ENCODE peak calls at places on chromosomes 6 and 20, in five cellular contexts. U is left ventricle myocardium inferior, A is lung, C is osteocyte, Q is stomach. F is an unnamed sample.

GRCh38 chr6:148448371-148449010 is 105.9 kb downstream of the SASH1 start:
- DNase-seq in U (no peak), A (no peak), C (no peak), Q (no peak), F (no peak)

GRCh38 chr20:37297066-37297736 is 7.7 kb downstream of the MANBAL start:
- DNase-seq in U (no peak), A (no peak), C (no peak), Q (no peak), F (no peak)

GRCh38 chr6:158213925-158214674 is 46.0 kb downstream of the GTF2H5 start:
- DNase-seq in U (peak; percentile 47), A (peak; percentile 63), C (no peak), Q (peak; percentile 68), F (no peak)

GRCh38 chr6:83176256-83176655 is 16.8 kb downstream of the PGM3 start:
- DNase-seq in U (no peak), A (no peak), C (no peak), Q (no peak), F (no peak)

GRCh38 chr6:160831751-160832150 is 129.7 kb downstream of the PLG start:
- DNase-seq in U (no peak), A (no peak), C (no peak), Q (no peak), F (no peak)

GRCh38 chr20:21167261-21167660 is 41.4 kb downstream of the KIZ start:
- DNase-seq in U (no peak), A (no peak), C (no peak), Q (no peak), F (no peak)

GRCh38 chr6:157521665-157522335 is 140.8 kb downstream of the ZDHHC14 start:
- DNase-seq in U (no peak), A (no peak), C (no peak), Q (no peak), F (no peak)

GRCh38 chr6:21594427-21595264 is 1.1 kb downstream of the SOX4 start:
- DNase-seq in U (peak; percentile 65), A (peak; percentile 61), C (no peak), Q (peak; percentile 59), F (peak; percentile 55)

GRCh38 chr6:35640017-35640664 is 48.6 kb downstream of the FKBP5 start:
- DNase-seq in U (no peak), A (no peak), C (no peak), Q (no peak), F (no peak)

GRCh38 chr6:161264181-161264580 is 9.7 kb downstream of the AGPAT4 start:
- DNase-seq in U (no peak), A (no peak), C (no peak), Q (no peak), F (no peak)

GRCh38 chr20:33992923-33993799 is 550 bp upstream of the RALY start:
- DNase-seq in U (peak; percentile 99), A (peak; percentile 99), C (peak; percentile 100), Q (peak; percentile 100), F (peak; percentile 100)

GRCh38 chr20:31595654-31596411 is 9.3 kb upstream of the ID1 start:
- DNase-seq in U (peak; percentile 89), A (peak; percentile 75), C (peak; percentile 95), Q (peak; percentile 65), F (no peak)

GRCh38 chr6:10534418-10534760 is 13.2 kb downstream of the GCNT2 start:
- DNase-seq in U (no peak), A (no peak), C (no peak), Q (no peak), F (no peak)

GRCh38 chr20:13430346-13431002 is 208.3 kb downstream of the TASP1 start:
- DNase-seq in U (no peak), A (no peak), C (no peak), Q (no peak), F (no peak)

GRCh38 chr6:35363293-35363750 is 21.0 kb downstream of the PPARD start:
- DNase-seq in U (no peak), A (no peak), C (no peak), Q (no peak), F (no peak)

GRCh38 chr20:2135018-2135417 is 33.4 kb downstream of the STK35 start:
- DNase-seq in U (no peak), A (no peak), C (no peak), Q (no peak), F (no peak)

GRCh38 chr20:40678286-40678835 is 10.7 kb downstream of the MAFB start:
- DNase-seq in U (no peak), A (no peak), C (no peak), Q (no peak), F (no peak)

GRCh38 chr6:169424149-169424804 is 170.6 kb upstream of the THBS2 start:
- DNase-seq in U (no peak), A (no peak), C (no peak), Q (no peak), F (no peak)

GRCh38 chr6:141562181-141562800 is 570.4 kb upstream of the GJE1 start:
- DNase-seq in U (peak; percentile 29), A (peak; percentile 32), C (no peak), Q (no peak), F (no peak)

GRCh38 chr6:141303907-141304306 is 828.8 kb upstream of the GJE1 start:
- DNase-seq in U (no peak), A (no peak), C (no peak), Q (no peak), F (no peak)

GRCh38 chr6:42226251-42227143 is 8.8 kb upstream of the MRPS10 start:
- DNase-seq in U (no peak), A (no peak), C (no peak), Q (no peak), F (no peak)

GRCh38 chr6:10237284-10238043 is 177.4 kb downstream of the TFAP2A start:
- DNase-seq in U (no peak), A (no peak), C (no peak), Q (no peak), F (no peak)

GRCh38 chr20:47318596-47319516 is 37.6 kb downstream of the ZMYND8 start:
- DNase-seq in U (peak; percentile 78), A (peak; percentile 91), C (no peak), Q (peak; percentile 85), F (no peak)

GRCh38 chr6:168496932-168497331 is 55.9 kb downstream of the SMOC2 start:
- DNase-seq in U (no peak), A (no peak), C (no peak), Q (no peak), F (no peak)

GRCh38 chr20:34539756-34540155 is 18.8 kb upstream of the MAP1LC3A start:
- DNase-seq in U (no peak), A (no peak), C (no peak), Q (no peak), F (no peak)

GRCh38 chr6:45577836-45578504 is 200.2 kb upstream of the SUPT3H start:
- DNase-seq in U (no peak), A (no peak), C (no peak), Q (no peak), F (no peak)

GRCh38 chr6:36944650-36945049 is 9.9 kb upstream of the PI16 start:
- DNase-seq in U (no peak), A (no peak), C (no peak), Q (no peak), F (no peak)

GRCh38 chr6:150273457-150274309 is 95.1 kb upstream of the IYD start:
- DNase-seq in U (no peak), A (no peak), C (no peak), Q (no peak), F (no peak)

DNA sequence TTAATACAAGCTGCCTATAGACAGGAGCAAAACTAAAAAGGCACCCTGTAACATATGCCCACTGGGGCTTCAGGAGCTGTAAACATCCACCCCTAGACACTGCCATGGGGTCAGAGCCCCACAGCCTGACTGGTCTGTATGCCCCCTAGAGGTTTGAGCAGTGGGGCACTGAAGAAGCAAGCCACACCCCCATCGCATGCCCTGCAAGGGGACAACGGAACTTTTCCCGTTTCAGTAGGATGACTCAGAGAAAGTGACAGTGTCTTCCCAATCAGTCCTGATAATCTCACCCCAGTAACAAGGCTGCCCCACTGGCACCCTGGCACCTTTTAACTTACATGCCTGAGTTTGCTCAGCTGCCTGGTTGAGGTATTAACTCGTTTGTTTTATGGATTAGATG is 35.9 kb downstream of the BEND3 start:
- DNase-seq in U (no peak), A (no peak), C (no peak), Q (no peak), F (no peak)
- TF ChIP-seq CTCF in U (no peak), A (no peak), C (no peak), Q (no peak), F (no peak)

GRCh38 chr20:18904624-18905023 is 91.0 kb downstream of the SCP2D1 start:
- DNase-seq in U (no peak), A (no peak), C (no peak), Q (no peak), F (no peak)
- TF ChIP-seq CTCF in U (peak; percentile 57), A (no peak), C (no peak), Q (no peak), F (no peak)

GRCh38 chr6:154408906-154409500 is 52.4 kb upstream of the IPCEF1 start:
- DNase-seq in U (no peak), A (no peak), C (no peak), Q (no peak), F (no peak)
- TF ChIP-seq CTCF in U (peak; percentile 54), A (no peak), C (peak; percentile 61), Q (no peak), F (no peak)

DNA sequence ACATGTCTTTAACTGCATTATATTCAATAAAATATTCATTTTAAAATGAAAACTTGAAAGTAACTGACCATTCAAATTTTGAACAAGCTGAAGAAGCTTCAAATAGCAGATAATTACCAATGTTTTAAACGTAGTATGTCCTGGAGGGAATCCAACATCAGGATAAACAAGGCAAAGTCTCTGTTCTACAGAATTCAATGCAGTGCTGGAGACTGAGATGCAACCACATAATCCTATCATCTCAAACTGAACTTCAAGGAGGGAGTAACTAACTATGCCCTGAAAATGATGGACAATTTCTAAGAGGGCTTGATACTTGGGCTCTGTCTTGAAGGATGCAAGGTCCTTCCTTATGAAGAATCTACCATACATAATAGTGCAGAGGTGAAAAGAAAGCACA is 100.7 kb downstream of the PRKN start:
- DNase-seq in U (no peak), A (no peak), C (no peak), Q (no peak), F (no peak)
- TF ChIP-seq CTCF in U (no peak), A (no peak), C (no peak), Q (no peak), F (no peak)

GRCh38 chr6:156383059-156383458 is 394.1 kb upstream of the ARID1B start:
- DNase-seq in U (no peak), A (no peak), C (no peak), Q (no peak), F (no peak)

GRCh38 chr6:156379392-156379910 is 397.7 kb upstream of the ARID1B start:
- DNase-seq in U (no peak), A (no peak), C (no peak), Q (no peak), F (no peak)

GRCh38 chr6:156379946-156380707 is 397.1 kb upstream of the ARID1B start:
- DNase-seq in U (no peak), A (no peak), C (no peak), Q (no peak), F (no peak)

DNA sequence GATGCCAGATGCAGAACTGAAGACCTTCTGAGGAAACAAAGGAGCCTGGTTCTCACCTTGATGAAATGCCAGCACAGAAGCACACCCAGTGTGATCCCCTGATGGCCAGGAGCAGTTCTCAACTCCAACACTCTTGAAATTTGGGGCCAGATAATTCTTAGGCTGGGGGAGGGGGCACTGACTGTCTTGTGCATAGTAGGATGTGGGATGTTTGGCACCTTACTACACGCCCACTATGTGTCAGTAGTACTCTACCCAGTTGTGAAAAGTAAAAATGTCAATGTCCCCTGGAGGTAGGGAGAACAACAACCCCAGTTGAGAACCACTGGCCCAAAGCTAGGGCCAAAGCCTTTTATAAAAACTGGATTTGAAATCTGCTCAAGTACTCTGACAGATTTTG is 398.3 kb upstream of the ARID1B start:
- DNase-seq in U (no peak), A (no peak), C (no peak), Q (no peak), F (no peak)
- TF ChIP-seq CTCF in U (no peak), A (no peak), C (no peak), Q (no peak), F (no peak)

GRCh38 chr20:11716239-11716944 is 201.3 kb upstream of the BTBD3 start:
- DNase-seq in U (no peak), A (no peak), C (no peak), Q (no peak), F (no peak)
- TF ChIP-seq CTCF in U (no peak), A (no peak), C (peak; percentile 65), Q (no peak), F (no peak)

F was measured in mesothelial cell of epicardium.